ENCODE peak calls at places on chromosomes 16 and 17, in ten cellular contexts. One of them, this sample, is unnamed.

GRCh38 chr16:19020689-19021088 is 37.0 kb downstream of the TMC7 start:
- DNase-seq in EH: no peak
- DNase-seq in mammary epithelial cell: no peak
- DNase-seq in activated T-helper 9 cell treated with anti-CD3 and anti-CD28 coated beads, Interleukin-2, amount 50 U/mL, for 16 hours: no peak
- DNase-seq in Caco-2: no peak
- DNase-seq in MV-4-11: no peak
- DNase-seq in T47D: no peak
- DNase-seq in stomach: no peak
- DNase-seq in stimulated activated CD4-positive, alpha-beta T cell treated with anti-CD3 and anti-CD28 coated beads, Interleukin-15, amount 100 ng/mL, for 48 hours: no peak
- DNase-seq in putamen: no peak
- DNase-seq in this sample: no peak

GRCh38 chr16:3482659-3483241 is 12.5 kb downstream of the C16orf90 start:
- DNase-seq in EH: no peak
- DNase-seq in mammary epithelial cell: no peak
- DNase-seq in activated T-helper 9 cell treated with anti-CD3 and anti-CD28 coated beads, Interleukin-2, amount 50 U/mL, for 16 hours: no peak
- DNase-seq in Caco-2: no peak
- DNase-seq in MV-4-11: no peak
- DNase-seq in T47D: no peak
- DNase-seq in stomach: no peak
- DNase-seq in stimulated activated CD4-positive, alpha-beta T cell treated with anti-CD3 and anti-CD28 coated beads, Interleukin-15, amount 100 ng/mL, for 48 hours: no peak
- DNase-seq in putamen: no peak
- DNase-seq in this sample: no peak

GRCh38 chr17:78058001-78058400 is 70.6 kb downstream of the TMC6 start:
- DNase-seq in EH: no peak
- DNase-seq in mammary epithelial cell: no peak
- DNase-seq in activated T-helper 9 cell treated with anti-CD3 and anti-CD28 coated beads, Interleukin-2, amount 50 U/mL, for 16 hours: no peak
- DNase-seq in Caco-2: no peak
- DNase-seq in MV-4-11: no peak
- DNase-seq in T47D: no peak
- DNase-seq in stomach: no peak
- DNase-seq in stimulated activated CD4-positive, alpha-beta T cell treated with anti-CD3 and anti-CD28 coated beads, Interleukin-15, amount 100 ng/mL, for 48 hours: no peak
- DNase-seq in putamen: no peak
- DNase-seq in this sample: no peak

GRCh38 chr17:73278465-73279453 is 17.1 kb upstream of the CPSF4L start:
- DNase-seq in EH: peak
- DNase-seq in mammary epithelial cell: no peak
- DNase-seq in activated T-helper 9 cell treated with anti-CD3 and anti-CD28 coated beads, Interleukin-2, amount 50 U/mL, for 16 hours: no peak
- DNase-seq in Caco-2: no peak
- DNase-seq in MV-4-11: no peak
- DNase-seq in T47D: no peak
- DNase-seq in stomach: peak
- DNase-seq in stimulated activated CD4-positive, alpha-beta T cell treated with anti-CD3 and anti-CD28 coated beads, Interleukin-15, amount 100 ng/mL, for 48 hours: no peak
- DNase-seq in putamen: no peak
- DNase-seq in this sample: peak

GRCh38 chr16:3289998-3290673 is 6.8 kb downstream of the ZNF263 start:
- DNase-seq in EH: no peak
- DNase-seq in mammary epithelial cell: no peak
- DNase-seq in activated T-helper 9 cell treated with anti-CD3 and anti-CD28 coated beads, Interleukin-2, amount 50 U/mL, for 16 hours: no peak
- DNase-seq in Caco-2: no peak
- DNase-seq in MV-4-11: no peak
- DNase-seq in T47D: no peak
- DNase-seq in stomach: no peak
- DNase-seq in stimulated activated CD4-positive, alpha-beta T cell treated with anti-CD3 and anti-CD28 coated beads, Interleukin-15, amount 100 ng/mL, for 48 hours: no peak
- DNase-seq in putamen: no peak
- DNase-seq in this sample: peak

GRCh38 chr17:69898606-69899005 is 176.4 kb upstream of the KCNJ16 start:
- DNase-seq in EH: no peak
- DNase-seq in mammary epithelial cell: no peak
- DNase-seq in activated T-helper 9 cell treated with anti-CD3 and anti-CD28 coated beads, Interleukin-2, amount 50 U/mL, for 16 hours: no peak
- DNase-seq in Caco-2: no peak
- DNase-seq in MV-4-11: no peak
- DNase-seq in T47D: no peak
- DNase-seq in stomach: no peak
- DNase-seq in stimulated activated CD4-positive, alpha-beta T cell treated with anti-CD3 and anti-CD28 coated beads, Interleukin-15, amount 100 ng/mL, for 48 hours: no peak
- DNase-seq in putamen: no peak
- DNase-seq in this sample: no peak

GRCh38 chr17:38798614-38799500 is 499 bp downstream of the PIP4K2B start:
- DNase-seq in EH: peak
- DNase-seq in mammary epithelial cell: peak
- DNase-seq in activated T-helper 9 cell treated with anti-CD3 and anti-CD28 coated beads, Interleukin-2, amount 50 U/mL, for 16 hours: peak
- DNase-seq in Caco-2: peak
- DNase-seq in MV-4-11: peak
- DNase-seq in T47D: peak
- DNase-seq in stomach: peak
- DNase-seq in stimulated activated CD4-positive, alpha-beta T cell treated with anti-CD3 and anti-CD28 coated beads, Interleukin-15, amount 100 ng/mL, for 48 hours: peak
- DNase-seq in putamen: peak
- DNase-seq in this sample: peak

GRCh38 chr17:60165976-60166375 is 16.2 kb downstream of the CA4 start:
- DNase-seq in EH: no peak
- DNase-seq in mammary epithelial cell: peak
- DNase-seq in activated T-helper 9 cell treated with anti-CD3 and anti-CD28 coated beads, Interleukin-2, amount 50 U/mL, for 16 hours: no peak
- DNase-seq in Caco-2: no peak
- DNase-seq in MV-4-11: peak
- DNase-seq in T47D: no peak
- DNase-seq in stomach: peak
- DNase-seq in stimulated activated CD4-positive, alpha-beta T cell treated with anti-CD3 and anti-CD28 coated beads, Interleukin-15, amount 100 ng/mL, for 48 hours: no peak
- DNase-seq in putamen: no peak
- DNase-seq in this sample: no peak

GRCh38 chr17:48240562-48241130 is 133.1 kb downstream of the SNX11 start:
- DNase-seq in EH: peak
- DNase-seq in mammary epithelial cell: peak
- DNase-seq in activated T-helper 9 cell treated with anti-CD3 and anti-CD28 coated beads, Interleukin-2, amount 50 U/mL, for 16 hours: no peak
- DNase-seq in Caco-2: no peak
- DNase-seq in MV-4-11: no peak
- DNase-seq in T47D: no peak
- DNase-seq in stomach: no peak
- DNase-seq in stimulated activated CD4-positive, alpha-beta T cell treated with anti-CD3 and anti-CD28 coated beads, Interleukin-15, amount 100 ng/mL, for 48 hours: no peak
- DNase-seq in putamen: no peak
- DNase-seq in this sample: peak

GRCh38 chr16:13245713-13246377 is 344.4 kb downstream of the SHISA9 start:
- DNase-seq in EH: no peak
- DNase-seq in mammary epithelial cell: no peak
- DNase-seq in activated T-helper 9 cell treated with anti-CD3 and anti-CD28 coated beads, Interleukin-2, amount 50 U/mL, for 16 hours: no peak
- DNase-seq in Caco-2: peak
- DNase-seq in MV-4-11: no peak
- DNase-seq in T47D: no peak
- DNase-seq in stomach: no peak
- DNase-seq in stimulated activated CD4-positive, alpha-beta T cell treated with anti-CD3 and anti-CD28 coated beads, Interleukin-15, amount 100 ng/mL, for 48 hours: no peak
- DNase-seq in putamen: no peak
- DNase-seq in this sample: no peak

GRCh38 chr16:57533618-57534336 is 2.6 kb downstream of the CCDC102A start:
- DNase-seq in EH: no peak
- DNase-seq in mammary epithelial cell: no peak
- DNase-seq in activated T-helper 9 cell treated with anti-CD3 and anti-CD28 coated beads, Interleukin-2, amount 50 U/mL, for 16 hours: no peak
- DNase-seq in Caco-2: peak
- DNase-seq in MV-4-11: no peak
- DNase-seq in T47D: no peak
- DNase-seq in stomach: peak
- DNase-seq in stimulated activated CD4-positive, alpha-beta T cell treated with anti-CD3 and anti-CD28 coated beads, Interleukin-15, amount 100 ng/mL, for 48 hours: no peak
- DNase-seq in putamen: no peak
- DNase-seq in this sample: no peak

GRCh38 chr17:33115957-33116680 is 124.5 kb downstream of the SPACA3 start:
- DNase-seq in EH: no peak
- DNase-seq in mammary epithelial cell: no peak
- DNase-seq in activated T-helper 9 cell treated with anti-CD3 and anti-CD28 coated beads, Interleukin-2, amount 50 U/mL, for 16 hours: no peak
- DNase-seq in Caco-2: no peak
- DNase-seq in MV-4-11: no peak
- DNase-seq in T47D: no peak
- DNase-seq in stomach: no peak
- DNase-seq in stimulated activated CD4-positive, alpha-beta T cell treated with anti-CD3 and anti-CD28 coated beads, Interleukin-15, amount 100 ng/mL, for 48 hours: no peak
- DNase-seq in putamen: no peak
- DNase-seq in this sample: no peak

GRCh38 chr17:75783069-75783783 is 1.4 kb upstream of the UNK start:
- DNase-seq in EH: peak
- DNase-seq in mammary epithelial cell: peak
- DNase-seq in activated T-helper 9 cell treated with anti-CD3 and anti-CD28 coated beads, Interleukin-2, amount 50 U/mL, for 16 hours: no peak
- DNase-seq in Caco-2: no peak
- DNase-seq in MV-4-11: peak
- DNase-seq in T47D: no peak
- DNase-seq in stomach: no peak
- DNase-seq in stimulated activated CD4-positive, alpha-beta T cell treated with anti-CD3 and anti-CD28 coated beads, Interleukin-15, amount 100 ng/mL, for 48 hours: no peak
- DNase-seq in putamen: peak
- DNase-seq in this sample: peak

GRCh38 chr16:12502671-12503070 is 301.0 kb downstream of the CPPED1 start:
- DNase-seq in EH: no peak
- DNase-seq in mammary epithelial cell: no peak
- DNase-seq in activated T-helper 9 cell treated with anti-CD3 and anti-CD28 coated beads, Interleukin-2, amount 50 U/mL, for 16 hours: no peak
- DNase-seq in Caco-2: no peak
- DNase-seq in MV-4-11: no peak
- DNase-seq in T47D: no peak
- DNase-seq in stomach: no peak
- DNase-seq in stimulated activated CD4-positive, alpha-beta T cell treated with anti-CD3 and anti-CD28 coated beads, Interleukin-15, amount 100 ng/mL, for 48 hours: no peak
- DNase-seq in putamen: no peak
- DNase-seq in this sample: no peak

GRCh38 chr16:81212830-81213465 is 25.5 kb upstream of the BCO1 start:
- DNase-seq in EH: no peak
- DNase-seq in mammary epithelial cell: no peak
- DNase-seq in activated T-helper 9 cell treated with anti-CD3 and anti-CD28 coated beads, Interleukin-2, amount 50 U/mL, for 16 hours: no peak
- DNase-seq in Caco-2: no peak
- DNase-seq in MV-4-11: no peak
- DNase-seq in T47D: no peak
- DNase-seq in stomach: no peak
- DNase-seq in stimulated activated CD4-positive, alpha-beta T cell treated with anti-CD3 and anti-CD28 coated beads, Interleukin-15, amount 100 ng/mL, for 48 hours: no peak
- DNase-seq in putamen: no peak
- DNase-seq in this sample: no peak

GRCh38 chr16:84689126-84689525 is 10.7 kb upstream of the USP10 start:
- DNase-seq in EH: peak
- DNase-seq in mammary epithelial cell: peak
- DNase-seq in activated T-helper 9 cell treated with anti-CD3 and anti-CD28 coated beads, Interleukin-2, amount 50 U/mL, for 16 hours: no peak
- DNase-seq in Caco-2: no peak
- DNase-seq in MV-4-11: no peak
- DNase-seq in T47D: no peak
- DNase-seq in stomach: no peak
- DNase-seq in stimulated activated CD4-positive, alpha-beta T cell treated with anti-CD3 and anti-CD28 coated beads, Interleukin-15, amount 100 ng/mL, for 48 hours: no peak
- DNase-seq in putamen: no peak
- DNase-seq in this sample: peak

GRCh38 chr16:58137581-58137980 is 8.4 kb upstream of the CFAP20 start:
- DNase-seq in EH: no peak
- DNase-seq in mammary epithelial cell: no peak
- DNase-seq in activated T-helper 9 cell treated with anti-CD3 and anti-CD28 coated beads, Interleukin-2, amount 50 U/mL, for 16 hours: no peak
- DNase-seq in Caco-2: no peak
- DNase-seq in MV-4-11: no peak
- DNase-seq in T47D: no peak
- DNase-seq in stomach: no peak
- DNase-seq in stimulated activated CD4-positive, alpha-beta T cell treated with anti-CD3 and anti-CD28 coated beads, Interleukin-15, amount 100 ng/mL, for 48 hours: no peak
- DNase-seq in putamen: no peak
- DNase-seq in this sample: no peak

GRCh38 chr17:13154403-13154802 is 136.6 kb upstream of the ELAC2 start:
- DNase-seq in EH: peak
- DNase-seq in mammary epithelial cell: no peak
- DNase-seq in activated T-helper 9 cell treated with anti-CD3 and anti-CD28 coated beads, Interleukin-2, amount 50 U/mL, for 16 hours: no peak
- DNase-seq in Caco-2: no peak
- DNase-seq in MV-4-11: no peak
- DNase-seq in T47D: no peak
- DNase-seq in stomach: no peak
- DNase-seq in stimulated activated CD4-positive, alpha-beta T cell treated with anti-CD3 and anti-CD28 coated beads, Interleukin-15, amount 100 ng/mL, for 48 hours: no peak
- DNase-seq in putamen: no peak
- DNase-seq in this sample: no peak